ENCODE peak calls at places on chromosomes 7 and 10, in four cellular contexts. One of them, this sample, is unnamed.

GRCh38 chr7:70694909-70695803 is 436.8 kb upstream of the GALNT17 start:
- DNase-seq in cardiac fibroblast: peak; percentile 21
- DNase-seq in IMR-90: peak; percentile 19
- DNase-seq in neural crest cell: peak; percentile 35
- DNase-seq in this sample: peak; percentile 58

GRCh38 chr10:77919713-77920108 is 6.8 kb downstream of the DLG5 start:
- DNase-seq in cardiac fibroblast: no peak
- DNase-seq in IMR-90: peak; percentile 90
- DNase-seq in neural crest cell: no peak
- DNase-seq in this sample: no peak

GRCh38 chr7:38451840-38452239 is 178.4 kb upstream of the TARP start:
- DNase-seq in cardiac fibroblast: peak; percentile 70
- DNase-seq in IMR-90: peak; percentile 62
- DNase-seq in neural crest cell: no peak
- DNase-seq in this sample: peak; percentile 11

GRCh38 chr7:93823621-93824020 is 66.9 kb downstream of the TFPI2 start:
- DNase-seq in cardiac fibroblast: no peak
- DNase-seq in IMR-90: no peak
- DNase-seq in neural crest cell: no peak
- DNase-seq in this sample: no peak

GRCh38 chr7:66359656-66360211 is 154.6 kb downstream of the TPST1 start:
- DNase-seq in cardiac fibroblast: peak; percentile 13
- DNase-seq in IMR-90: no peak
- DNase-seq in neural crest cell: no peak
- DNase-seq in this sample: no peak

GRCh38 chr7:112292162-112292561 is 85.7 kb downstream of the ZNF277 start:
- DNase-seq in cardiac fibroblast: no peak
- DNase-seq in IMR-90: no peak
- DNase-seq in neural crest cell: no peak
- DNase-seq in this sample: no peak

GRCh38 chr7:149147730-149148653 is 739 bp downstream of the ZNF398 start:
- DNase-seq in cardiac fibroblast: peak; percentile 50
- DNase-seq in IMR-90: peak; percentile 51
- DNase-seq in neural crest cell: peak; percentile 45
- DNase-seq in this sample: peak; percentile 74

GRCh38 chr7:51162724-51163329 is 153.8 kb downstream of the COBL start:
- DNase-seq in cardiac fibroblast: peak; percentile 88
- DNase-seq in IMR-90: peak; percentile 75
- DNase-seq in neural crest cell: peak; percentile 92
- DNase-seq in this sample: peak; percentile 64

GRCh38 chr7:12524794-12525386 is 45.6 kb upstream of the SCIN start:
- DNase-seq in cardiac fibroblast: peak; percentile 70
- DNase-seq in IMR-90: peak; percentile 69
- DNase-seq in neural crest cell: no peak
- DNase-seq in this sample: peak; percentile 15

GRCh38 chr7:151449990-151450389 is 10.0 kb upstream of the CRYGN start:
- DNase-seq in cardiac fibroblast: no peak
- DNase-seq in IMR-90: no peak
- DNase-seq in neural crest cell: no peak
- DNase-seq in this sample: no peak

GRCh38 chr7:111753968-111754367 is 191.7 kb upstream of the IMMP2L start:
- DNase-seq in cardiac fibroblast: no peak
- DNase-seq in IMR-90: peak; percentile 33
- DNase-seq in neural crest cell: no peak
- DNase-seq in this sample: no peak

GRCh38 chr10:71580415-71580814 is 139.2 kb downstream of the C10orf105 start:
- DNase-seq in cardiac fibroblast: no peak
- DNase-seq in IMR-90: no peak
- DNase-seq in neural crest cell: no peak
- DNase-seq in this sample: no peak

GRCh38 chr10:104209575-104210198 is 22.5 kb downstream of the CFAP43 start:
- DNase-seq in cardiac fibroblast: peak; percentile 61
- DNase-seq in IMR-90: peak; percentile 39
- DNase-seq in neural crest cell: peak; percentile 36
- DNase-seq in this sample: peak; percentile 36

GRCh38 chr10:49408437-49409306 is 12.8 kb upstream of the DRGX start:
- DNase-seq in cardiac fibroblast: peak; percentile 19
- DNase-seq in IMR-90: no peak
- DNase-seq in neural crest cell: no peak
- DNase-seq in this sample: no peak

GRCh38 chr7:50349963-50350944 is 45.7 kb downstream of the IKZF1 start:
- DNase-seq in cardiac fibroblast: no peak
- DNase-seq in IMR-90: no peak
- DNase-seq in neural crest cell: no peak
- DNase-seq in this sample: peak; percentile 65

GRCh38 chr10:31124852-31125251 is 93.2 kb upstream of the ZNF438 start:
- DNase-seq in cardiac fibroblast: no peak
- DNase-seq in IMR-90: no peak
- DNase-seq in neural crest cell: no peak
- DNase-seq in this sample: no peak

GRCh38 chr7:3844545-3845151 is 543.6 kb downstream of the SDK1 start:
- DNase-seq in cardiac fibroblast: no peak
- DNase-seq in IMR-90: no peak
- DNase-seq in neural crest cell: no peak
- DNase-seq in this sample: no peak

GRCh38 chr7:156823441-156823840 is 69.5 kb downstream of the LMBR1 start:
- DNase-seq in cardiac fibroblast: peak; percentile 19
- DNase-seq in IMR-90: no peak
- DNase-seq in neural crest cell: no peak
- DNase-seq in this sample: no peak

GRCh38 chr7:43296306-43296705 is 183.9 kb downstream of the HECW1 start:
- DNase-seq in cardiac fibroblast: no peak
- DNase-seq in IMR-90: peak; percentile 53
- DNase-seq in neural crest cell: no peak
- DNase-seq in this sample: no peak
- TF ChIP-seq CTCF in cardiac fibroblast: peak; percentile 9
- TF ChIP-seq CTCF in IMR-90: no peak
- TF ChIP-seq CTCF in neural crest cell: peak; percentile 47
- TF ChIP-seq CTCF in this sample: no peak

GRCh38 chr7:106984034-106984433 is 60.5 kb upstream of the PRKAR2B start:
- DNase-seq in cardiac fibroblast: no peak
- DNase-seq in IMR-90: no peak
- DNase-seq in neural crest cell: no peak
- DNase-seq in this sample: no peak

GRCh38 chr7:106979551-106980357 is 64.8 kb upstream of the PRKAR2B start:
- DNase-seq in cardiac fibroblast: no peak
- DNase-seq in IMR-90: no peak
- DNase-seq in neural crest cell: no peak
- DNase-seq in this sample: no peak

GRCh38 chr7:106980358-106980685 is 64.2 kb upstream of the PRKAR2B start:
- DNase-seq in cardiac fibroblast: no peak
- DNase-seq in IMR-90: no peak
- DNase-seq in neural crest cell: no peak
- DNase-seq in this sample: no peak

GRCh38 chr7:106982415-106982814 is 62.1 kb upstream of the PRKAR2B start:
- DNase-seq in cardiac fibroblast: no peak
- DNase-seq in IMR-90: peak; percentile 7
- DNase-seq in neural crest cell: no peak
- DNase-seq in this sample: no peak

DNA sequence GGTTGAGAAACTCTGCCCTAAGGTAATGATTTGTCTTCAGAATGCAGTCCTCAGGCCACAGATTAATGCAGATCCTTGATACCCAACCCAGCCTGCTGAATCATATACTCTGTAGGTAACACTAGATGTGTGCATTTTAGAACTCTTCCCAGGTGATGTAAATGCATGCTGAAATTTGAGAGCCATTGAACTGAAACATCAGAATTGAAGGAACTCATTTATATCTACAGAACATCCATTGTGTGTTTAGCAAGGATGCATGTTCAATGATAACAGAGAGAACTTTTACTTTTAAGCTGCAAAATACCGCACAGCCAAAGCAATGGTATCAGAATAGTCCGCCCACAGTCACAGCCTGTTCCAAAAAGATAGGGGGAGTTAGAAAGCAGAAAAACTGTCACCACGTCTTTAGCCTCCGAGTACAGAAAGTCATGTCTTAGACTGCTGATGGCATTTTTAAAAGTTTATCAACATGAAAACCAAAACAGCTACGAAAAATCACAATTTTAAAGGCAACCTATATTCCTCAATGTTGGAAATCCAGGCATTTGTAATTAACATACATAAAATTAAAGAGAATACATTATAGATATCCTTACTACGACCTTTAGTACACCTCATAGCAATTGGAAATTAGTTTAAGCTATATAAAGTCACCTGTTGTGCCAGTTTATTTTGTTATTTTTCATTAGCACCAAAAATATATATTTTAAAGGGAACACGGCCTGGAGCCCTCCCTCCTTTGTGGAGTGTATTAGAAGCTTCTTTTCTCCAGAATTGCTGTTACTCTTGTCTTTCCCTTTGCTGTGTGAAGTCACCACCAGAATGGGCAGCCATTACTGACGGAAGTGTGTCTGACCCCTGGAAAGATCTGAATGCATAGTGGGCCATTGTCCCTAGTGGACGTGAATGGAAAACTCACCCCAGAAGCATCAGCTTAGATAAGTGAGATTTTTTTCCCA is 65.8 kb upstream of the PRKAR2B start:
- DNase-seq in cardiac fibroblast: no peak
- DNase-seq in IMR-90: no peak
- DNase-seq in neural crest cell: no peak
- DNase-seq in this sample: no peak
- TF ChIP-seq CTCF in cardiac fibroblast: no peak
- TF ChIP-seq CTCF in IMR-90: no peak
- TF ChIP-seq CTCF in neural crest cell: no peak
- TF ChIP-seq CTCF in this sample: no peak

GRCh38 chr10:6171891-6172354 is 30.8 kb upstream of the PFKFB3 start:
- DNase-seq in cardiac fibroblast: peak; percentile 90
- DNase-seq in IMR-90: peak; percentile 96
- DNase-seq in neural crest cell: no peak
- DNase-seq in this sample: no peak
- TF ChIP-seq CTCF in cardiac fibroblast: no peak
- TF ChIP-seq CTCF in IMR-90: no peak
- TF ChIP-seq CTCF in neural crest cell: no peak
- TF ChIP-seq CTCF in this sample: no peak

GRCh38 chr10:124532106-124532641 is 70.6 kb downstream of the LHPP start:
- DNase-seq in cardiac fibroblast: no peak
- DNase-seq in IMR-90: no peak
- DNase-seq in neural crest cell: no peak
- DNase-seq in this sample: peak; percentile 52
- TF ChIP-seq CTCF in cardiac fibroblast: peak; percentile 43
- TF ChIP-seq CTCF in IMR-90: peak; percentile 22
- TF ChIP-seq CTCF in neural crest cell: peak; percentile 63
- TF ChIP-seq CTCF in this sample: peak; percentile 35

GRCh38 chr10:84599254-84599653 is 270.9 kb downstream of the CCSER2 start:
- DNase-seq in cardiac fibroblast: no peak
- DNase-seq in IMR-90: no peak
- DNase-seq in neural crest cell: no peak
- DNase-seq in this sample: no peak
- TF ChIP-seq CTCF in cardiac fibroblast: no peak
- TF ChIP-seq CTCF in IMR-90: no peak
- TF ChIP-seq CTCF in neural crest cell: no peak
- TF ChIP-seq CTCF in this sample: no peak

GRCh38 chr10:118920206-118920605 is 109.3 kb upstream of the NANOS1 start:
- DNase-seq in cardiac fibroblast: no peak
- DNase-seq in IMR-90: no peak
- DNase-seq in neural crest cell: no peak
- DNase-seq in this sample: no peak
- TF ChIP-seq CTCF in cardiac fibroblast: no peak
- TF ChIP-seq CTCF in IMR-90: no peak
- TF ChIP-seq CTCF in neural crest cell: no peak
- TF ChIP-seq CTCF in this sample: no peak

GRCh38 chr7:114929570-114929969 is 7.7 kb downstream of the MDFIC start:
- DNase-seq in cardiac fibroblast: no peak
- DNase-seq in IMR-90: no peak
- DNase-seq in neural crest cell: no peak
- DNase-seq in this sample: no peak
- TF ChIP-seq CTCF in cardiac fibroblast: peak; percentile 8
- TF ChIP-seq CTCF in IMR-90: no peak
- TF ChIP-seq CTCF in neural crest cell: no peak
- TF ChIP-seq CTCF in this sample: no peak

GRCh38 chr10:100887761-100888296 is 24.9 kb upstream of the SLF2 start:
- DNase-seq in cardiac fibroblast: no peak
- DNase-seq in IMR-90: no peak
- DNase-seq in neural crest cell: no peak
- DNase-seq in this sample: no peak

GRCh38 chr10:100890141-100890695 is 22.5 kb upstream of the SLF2 start:
- DNase-seq in cardiac fibroblast: no peak
- DNase-seq in IMR-90: no peak
- DNase-seq in neural crest cell: no peak
- DNase-seq in this sample: no peak

GRCh38 chr10:100889546-100889945 is 23.2 kb upstream of the SLF2 start:
- DNase-seq in cardiac fibroblast: no peak
- DNase-seq in IMR-90: no peak
- DNase-seq in neural crest cell: no peak
- DNase-seq in this sample: no peak

GRCh38 chr10:100890696-100891271 is 22.0 kb upstream of the SLF2 start:
- DNase-seq in cardiac fibroblast: peak; percentile 92
- DNase-seq in IMR-90: peak; percentile 98
- DNase-seq in neural crest cell: no peak
- DNase-seq in this sample: no peak

DNA sequence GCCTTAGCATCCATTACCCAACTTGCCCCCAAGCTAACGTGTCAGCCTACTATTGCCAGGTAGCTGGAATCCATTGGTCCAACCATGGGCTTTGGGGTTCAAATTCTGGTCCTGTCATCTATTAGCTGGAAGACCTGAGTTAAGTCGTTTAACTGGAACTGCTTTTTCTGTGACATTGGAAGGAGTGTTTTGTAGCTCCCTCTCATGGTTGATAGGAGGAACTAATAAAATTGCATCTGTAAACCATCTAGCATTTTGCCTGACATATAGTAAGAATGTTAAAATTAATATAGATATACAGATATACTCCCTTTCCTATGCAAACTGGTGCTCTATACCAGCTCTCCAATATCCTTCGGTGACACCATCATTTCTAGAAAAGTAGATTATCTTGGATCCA is 23.8 kb upstream of the SLF2 start:
- DNase-seq in cardiac fibroblast: no peak
- DNase-seq in IMR-90: no peak
- DNase-seq in neural crest cell: no peak
- DNase-seq in this sample: no peak
- TF ChIP-seq CTCF in cardiac fibroblast: peak; percentile 28
- TF ChIP-seq CTCF in IMR-90: peak; percentile 29
- TF ChIP-seq CTCF in neural crest cell: peak; percentile 43
- TF ChIP-seq CTCF in this sample: no peak

This sample was measured in GM20000.